ENCODE peak calls at places on chromosomes 1 and 21, in six cellular contexts. One of them, this sample, is unnamed.

GRCh38 chr1:154760469-154760933 is 109.6 kb downstream of the KCNN3 start:
- DNase-seq in neural crest cell: peak
- DNase-seq in osteocyte: no peak
- DNase-seq in AG04449: no peak
- DNase-seq in GM12878: no peak
- DNase-seq in cardiac muscle cell: peak
- DNase-seq in this sample: peak

GRCh38 chr1:53572061-53572801 is 113.0 kb downstream of the DMRTB1 start:
- DNase-seq in neural crest cell: no peak
- DNase-seq in osteocyte: no peak
- DNase-seq in AG04449: peak
- DNase-seq in GM12878: no peak
- DNase-seq in cardiac muscle cell: no peak
- DNase-seq in this sample: peak

GRCh38 chr21:33587792-33588484 is 546 bp downstream of the DONSON start:
- DNase-seq in neural crest cell: no peak
- DNase-seq in osteocyte: peak
- DNase-seq in AG04449: no peak
- DNase-seq in GM12878: no peak
- DNase-seq in cardiac muscle cell: peak
- DNase-seq in this sample: no peak

GRCh38 chr1:215911406-215911968 is 344.4 kb downstream of the KCTD3 start:
- DNase-seq in neural crest cell: no peak
- DNase-seq in osteocyte: no peak
- DNase-seq in AG04449: no peak
- DNase-seq in GM12878: no peak
- DNase-seq in cardiac muscle cell: peak
- DNase-seq in this sample: no peak

GRCh38 chr1:73401666-73402065 is 796.3 kb downstream of the LRRIQ3 start:
- DNase-seq in neural crest cell: no peak
- DNase-seq in osteocyte: no peak
- DNase-seq in AG04449: no peak
- DNase-seq in GM12878: no peak
- DNase-seq in cardiac muscle cell: no peak
- DNase-seq in this sample: no peak

GRCh38 chr1:54754045-54754444 is 10.3 kb downstream of the PARS2 start:
- DNase-seq in neural crest cell: no peak
- DNase-seq in osteocyte: no peak
- DNase-seq in AG04449: no peak
- DNase-seq in GM12878: no peak
- DNase-seq in cardiac muscle cell: no peak
- DNase-seq in this sample: no peak

GRCh38 chr1:45299981-45300668 is 26.6 kb upstream of the HPDL start:
- DNase-seq in neural crest cell: peak
- DNase-seq in osteocyte: peak
- DNase-seq in AG04449: no peak
- DNase-seq in GM12878: no peak
- DNase-seq in cardiac muscle cell: peak
- DNase-seq in this sample: peak

GRCh38 chr1:26281091-26281958 is 1.4 kb downstream of the SH3BGRL3 start:
- DNase-seq in neural crest cell: no peak
- DNase-seq in osteocyte: no peak
- DNase-seq in AG04449: no peak
- DNase-seq in GM12878: no peak
- DNase-seq in cardiac muscle cell: no peak
- DNase-seq in this sample: no peak

GRCh38 chr1:105591681-105592080 is 1464.8 kb upstream of the PRMT6 start:
- DNase-seq in neural crest cell: no peak
- DNase-seq in osteocyte: no peak
- DNase-seq in AG04449: no peak
- DNase-seq in GM12878: no peak
- DNase-seq in cardiac muscle cell: no peak
- DNase-seq in this sample: no peak

GRCh38 chr21:45295576-45296365 is 8.1 kb upstream of the POFUT2 start:
- DNase-seq in neural crest cell: no peak
- DNase-seq in osteocyte: peak
- DNase-seq in AG04449: peak
- DNase-seq in GM12878: no peak
- DNase-seq in cardiac muscle cell: no peak
- DNase-seq in this sample: no peak

GRCh38 chr1:87902830-87903614 is 574.3 kb downstream of the LMO4 start:
- DNase-seq in neural crest cell: no peak
- DNase-seq in osteocyte: no peak
- DNase-seq in AG04449: peak
- DNase-seq in GM12878: no peak
- DNase-seq in cardiac muscle cell: peak
- DNase-seq in this sample: no peak

GRCh38 chr1:48776400-48777218 is at the start of gene BEND5:
- DNase-seq in neural crest cell: peak
- DNase-seq in osteocyte: no peak
- DNase-seq in AG04449: no peak
- DNase-seq in GM12878: no peak
- DNase-seq in cardiac muscle cell: peak
- DNase-seq in this sample: peak

GRCh38 chr1:201546093-201546492 is 7.2 kb downstream of the NAV1 start:
- DNase-seq in neural crest cell: no peak
- DNase-seq in osteocyte: no peak
- DNase-seq in AG04449: no peak
- DNase-seq in GM12878: peak
- DNase-seq in cardiac muscle cell: no peak
- DNase-seq in this sample: no peak

GRCh38 chr1:163875214-163875926 is 553.6 kb downstream of the NUF2 start:
- DNase-seq in neural crest cell: no peak
- DNase-seq in osteocyte: no peak
- DNase-seq in AG04449: peak
- DNase-seq in GM12878: no peak
- DNase-seq in cardiac muscle cell: peak
- DNase-seq in this sample: no peak

GRCh38 chr1:226405411-226405988 is 2.4 kb downstream of the PARP1 start:
- DNase-seq in neural crest cell: no peak
- DNase-seq in osteocyte: no peak
- DNase-seq in AG04449: no peak
- DNase-seq in GM12878: no peak
- DNase-seq in cardiac muscle cell: no peak
- DNase-seq in this sample: no peak

GRCh38 chr1:226798427-226799411 is 59.6 kb upstream of the ITPKB start:
- DNase-seq in neural crest cell: no peak
- DNase-seq in osteocyte: no peak
- DNase-seq in AG04449: no peak
- DNase-seq in GM12878: peak
- DNase-seq in cardiac muscle cell: no peak
- DNase-seq in this sample: no peak

GRCh38 chr1:39214998-39215873 is 10.7 kb downstream of the MACF1 start:
- DNase-seq in neural crest cell: no peak
- DNase-seq in osteocyte: no peak
- DNase-seq in AG04449: no peak
- DNase-seq in GM12878: peak
- DNase-seq in cardiac muscle cell: no peak
- DNase-seq in this sample: no peak

GRCh38 chr1:239982762-239983161 is 108.9 kb upstream of the FMN2 start:
- DNase-seq in neural crest cell: no peak
- DNase-seq in osteocyte: no peak
- DNase-seq in AG04449: no peak
- DNase-seq in GM12878: no peak
- DNase-seq in cardiac muscle cell: no peak
- DNase-seq in this sample: no peak

GRCh38 chr1:42759114-42759513 is 7.7 kb downstream of the P3H1 start:
- DNase-seq in neural crest cell: no peak
- DNase-seq in osteocyte: no peak
- DNase-seq in AG04449: no peak
- DNase-seq in GM12878: no peak
- DNase-seq in cardiac muscle cell: no peak
- DNase-seq in this sample: no peak

GRCh38 chr21:17682924-17683323 is 70.2 kb upstream of the BTG3 start:
- DNase-seq in neural crest cell: no peak
- DNase-seq in osteocyte: no peak
- DNase-seq in AG04449: no peak
- DNase-seq in GM12878: no peak
- DNase-seq in cardiac muscle cell: no peak
- DNase-seq in this sample: no peak

GRCh38 chr1:30822966-30823581 is 65.5 kb upstream of the LAPTM5 start:
- DNase-seq in neural crest cell: no peak
- DNase-seq in osteocyte: no peak
- DNase-seq in AG04449: no peak
- DNase-seq in GM12878: no peak
- DNase-seq in cardiac muscle cell: peak
- DNase-seq in this sample: no peak

GRCh38 chr1:227748496-227749182 is 13.4 kb downstream of the SNAP47 start:
- DNase-seq in neural crest cell: no peak
- DNase-seq in osteocyte: no peak
- DNase-seq in AG04449: no peak
- DNase-seq in GM12878: no peak
- DNase-seq in cardiac muscle cell: peak
- DNase-seq in this sample: no peak

GRCh38 chr21:45555557-45556301 is 13.5 kb upstream of the SLC19A1 start:
- DNase-seq in neural crest cell: peak
- DNase-seq in osteocyte: no peak
- DNase-seq in AG04449: no peak
- DNase-seq in GM12878: peak
- DNase-seq in cardiac muscle cell: peak
- DNase-seq in this sample: peak

GRCh38 chr1:176786274-176786673 is 323.3 kb downstream of the PAPPA2 start:
- DNase-seq in neural crest cell: no peak
- DNase-seq in osteocyte: no peak
- DNase-seq in AG04449: no peak
- DNase-seq in GM12878: no peak
- DNase-seq in cardiac muscle cell: no peak
- DNase-seq in this sample: no peak

GRCh38 chr1:8847990-8848389 is 30.5 kb downstream of the ENO1 start:
- DNase-seq in neural crest cell: no peak
- DNase-seq in osteocyte: no peak
- DNase-seq in AG04449: no peak
- DNase-seq in GM12878: no peak
- DNase-seq in cardiac muscle cell: no peak
- DNase-seq in this sample: no peak

GRCh38 chr1:10398278-10398733 is 558 bp upstream of the PGD start:
- DNase-seq in neural crest cell: no peak
- DNase-seq in osteocyte: no peak
- DNase-seq in AG04449: no peak
- DNase-seq in GM12878: no peak
- DNase-seq in cardiac muscle cell: no peak
- DNase-seq in this sample: no peak

GRCh38 chr1:22545126-22545525 is 18.2 kb upstream of the EPHA8 start:
- DNase-seq in neural crest cell: no peak
- DNase-seq in osteocyte: no peak
- DNase-seq in AG04449: no peak
- DNase-seq in GM12878: no peak
- DNase-seq in cardiac muscle cell: no peak
- DNase-seq in this sample: no peak

GRCh38 chr1:232793944-232794343 is 11.3 kb upstream of the MAP10 start:
- DNase-seq in neural crest cell: no peak
- DNase-seq in osteocyte: no peak
- DNase-seq in AG04449: peak
- DNase-seq in GM12878: no peak
- DNase-seq in cardiac muscle cell: peak
- DNase-seq in this sample: no peak

DNA sequence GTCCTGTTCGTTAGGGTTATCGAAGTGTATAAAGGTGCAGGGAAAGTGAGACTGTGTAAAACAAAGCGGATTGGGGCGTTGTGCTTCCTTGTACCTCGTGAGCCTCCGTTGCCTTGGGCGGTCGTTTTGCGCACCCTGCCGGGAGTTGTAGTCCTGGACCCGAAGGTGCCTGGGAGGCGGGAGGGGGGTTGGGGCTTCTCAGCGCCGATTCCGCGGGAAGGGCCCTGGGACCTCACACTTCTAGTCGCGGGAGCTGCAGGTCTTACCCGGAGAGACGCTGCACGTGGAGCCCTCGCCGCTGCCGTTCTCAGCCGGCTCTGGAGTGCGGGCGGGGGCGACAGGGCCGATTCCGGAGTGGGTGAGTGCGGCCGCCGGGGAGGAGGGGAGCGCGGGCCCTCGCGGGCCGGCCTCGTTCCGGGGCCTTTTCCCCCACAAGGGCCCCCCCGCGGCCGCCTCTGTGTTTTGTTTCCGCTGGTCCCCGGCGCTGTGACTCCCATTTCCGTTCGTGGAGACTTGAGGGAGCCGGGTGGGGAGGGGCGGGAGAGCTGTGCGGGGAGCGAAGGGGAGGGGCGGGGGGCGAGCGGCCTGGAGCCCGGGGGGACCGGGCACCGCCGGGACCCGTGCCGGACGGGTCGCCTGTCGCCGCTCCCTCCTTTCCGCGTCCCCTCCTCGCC is 586 bp downstream of the GABPA start:
- DNase-seq in neural crest cell: peak
- DNase-seq in osteocyte: peak
- DNase-seq in AG04449: peak
- DNase-seq in GM12878: no peak
- DNase-seq in cardiac muscle cell: peak
- DNase-seq in this sample: peak
- TF ChIP-seq CTCF in neural crest cell: no peak
- TF ChIP-seq CTCF in osteocyte: no peak
- TF ChIP-seq CTCF in AG04449: peak
- TF ChIP-seq CTCF in GM12878: no peak
- TF ChIP-seq CTCF in cardiac muscle cell: peak
- TF ChIP-seq CTCF in this sample: no peak

GRCh38 chr1:29539971-29540370 is 303.6 kb downstream of the PTPRU start:
- DNase-seq in neural crest cell: no peak
- DNase-seq in osteocyte: no peak
- DNase-seq in AG04449: no peak
- DNase-seq in GM12878: no peak
- DNase-seq in cardiac muscle cell: no peak
- DNase-seq in this sample: no peak
- TF ChIP-seq CTCF in neural crest cell: no peak
- TF ChIP-seq CTCF in osteocyte: no peak
- TF ChIP-seq CTCF in AG04449: no peak
- TF ChIP-seq CTCF in GM12878: no peak
- TF ChIP-seq CTCF in cardiac muscle cell: no peak
- TF ChIP-seq CTCF in this sample: no peak

GRCh38 chr1:173871500-173871899 is 3.3 kb downstream of the ZBTB37 start:
- DNase-seq in neural crest cell: no peak
- DNase-seq in osteocyte: no peak
- DNase-seq in AG04449: no peak
- DNase-seq in GM12878: no peak
- DNase-seq in cardiac muscle cell: no peak
- DNase-seq in this sample: no peak
- TF ChIP-seq CTCF in neural crest cell: no peak
- TF ChIP-seq CTCF in osteocyte: no peak
- TF ChIP-seq CTCF in AG04449: no peak
- TF ChIP-seq CTCF in GM12878: no peak
- TF ChIP-seq CTCF in cardiac muscle cell: no peak
- TF ChIP-seq CTCF in this sample: no peak

DNA sequence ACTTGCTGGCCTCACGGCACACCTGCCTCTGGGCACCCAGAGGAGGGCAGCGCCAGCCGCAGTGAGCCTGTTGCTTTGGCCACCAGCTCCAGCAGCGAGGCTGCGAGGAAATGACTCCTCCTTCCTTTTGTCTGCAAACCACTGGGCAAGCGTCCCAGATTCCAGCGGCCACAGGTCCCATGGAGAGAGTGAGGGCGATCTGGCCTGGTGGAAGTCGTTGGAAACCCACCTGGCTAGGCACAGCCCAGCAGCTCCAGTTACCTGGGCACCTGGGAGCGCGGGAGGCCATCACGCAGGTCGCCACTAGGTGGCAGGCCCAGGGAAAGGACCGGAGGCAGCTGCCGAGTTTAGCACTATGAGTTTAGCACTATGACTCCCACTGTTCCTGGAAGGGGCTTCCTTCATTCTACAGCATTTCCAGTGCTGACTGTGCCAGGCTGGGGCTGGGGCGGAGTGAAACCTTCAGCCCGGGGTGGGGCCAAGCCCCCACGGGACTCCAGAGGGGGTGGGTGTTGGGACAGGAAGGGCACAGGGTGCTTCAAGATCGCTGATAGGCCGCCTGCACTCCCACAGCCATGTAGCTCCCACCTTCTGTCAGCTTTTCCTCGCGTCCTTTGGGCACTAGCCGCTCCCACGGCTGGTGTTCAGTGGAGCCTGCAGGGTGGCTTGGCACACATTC is 1.1 kb upstream of the ESPN start:
- DNase-seq in neural crest cell: no peak
- DNase-seq in osteocyte: no peak
- DNase-seq in AG04449: no peak
- DNase-seq in GM12878: no peak
- DNase-seq in cardiac muscle cell: peak
- DNase-seq in this sample: peak
- TF ChIP-seq CTCF in neural crest cell: peak
- TF ChIP-seq CTCF in osteocyte: peak
- TF ChIP-seq CTCF in AG04449: peak
- TF ChIP-seq CTCF in GM12878: peak
- TF ChIP-seq CTCF in cardiac muscle cell: peak
- TF ChIP-seq CTCF in this sample: peak

This sample was measured in glutamatergic neuron.